ENCODE peak calls at places on chromosomes 2 and 18, in ten cellular contexts. W, V, L, A, B, M, O, D, C and H are unnamed samples.

GRCh38 chr2:168138369-168138768 is 109.0 kb downstream of the STK39 start:
- DNase-seq in W (no peak), V (no peak), L (no peak), A (no peak), B (no peak), M (no peak), O (no peak), D (no peak), C (peak; percentile 55), H (no peak)

GRCh38 chr2:17208511-17208910 is 309.7 kb downstream of the RAD51AP2 start:
- DNase-seq in W (no peak), V (no peak), L (peak; percentile 18), A (no peak), B (peak; percentile 60), M (no peak), O (no peak), D (no peak), C (no peak), H (no peak)

GRCh38 chr2:146489386-146489785 is 1355.4 kb upstream of the ACVR2A start:
- DNase-seq in W (no peak), V (no peak), L (no peak), A (no peak), B (peak; percentile 9), M (no peak), O (no peak), D (no peak), C (no peak), H (no peak)

GRCh38 chr2:237473474-237474453 is 13.3 kb upstream of the MLPH start:
- DNase-seq in W (peak; percentile 7), V (peak; percentile 71), L (peak; percentile 67), A (no peak), B (peak; percentile 92), M (no peak), O (no peak), D (no peak), C (peak; percentile 73), H (no peak)

GRCh38 chr18:13725566-13726227 is 661 bp downstream of the FAM210A start:
- DNase-seq in W (peak; percentile 13), V (no peak), L (peak; percentile 2), A (peak; percentile 25), B (peak; percentile 13), M (peak; percentile 1), O (no peak), D (peak; percentile 80), C (peak; percentile 10), H (no peak)

GRCh38 chr2:68110102-68110501 is 47.3 kb upstream of the C1D start:
- DNase-seq in W (peak; percentile 0), V (no peak), L (no peak), A (peak; percentile 41), B (no peak), M (peak; percentile 43), O (peak; percentile 6), D (no peak), C (no peak), H (no peak)

GRCh38 chr2:150610670-150611279 is 123.3 kb upstream of the RND3 start:
- DNase-seq in W (no peak), V (no peak), L (peak; percentile 69), A (peak; percentile 51), B (peak; percentile 73), M (peak; percentile 72), O (peak; percentile 37), D (peak; percentile 52), C (peak; percentile 56), H (no peak)

GRCh38 chr2:159661286-159661685 is 44.9 kb upstream of the BAZ2B start:
- DNase-seq in W (no peak), V (no peak), L (peak; percentile 59), A (no peak), B (peak; percentile 6), M (no peak), O (no peak), D (no peak), C (peak; percentile 41), H (no peak)

GRCh38 chr2:223465793-223466192 is 136.4 kb downstream of the SCG2 start:
- DNase-seq in W (no peak), V (peak; percentile 92), L (peak; percentile 96), A (no peak), B (peak; percentile 98), M (peak; percentile 72), O (peak; percentile 52), D (no peak), C (peak; percentile 99), H (peak; percentile 83)

GRCh38 chr2:33458248-33458819 is 18.1 kb upstream of the RASGRP3 start:
- DNase-seq in W (no peak), V (no peak), L (no peak), A (no peak), B (no peak), M (no peak), O (no peak), D (no peak), C (no peak), H (no peak)

GRCh38 chr2:216692636-216693413 is 2.5 kb downstream of the IGFBP5 start:
- DNase-seq in W (peak; percentile 71), V (peak; percentile 91), L (peak; percentile 81), A (peak; percentile 72), B (peak; percentile 85), M (peak; percentile 56), O (peak; percentile 95), D (peak; percentile 27), C (peak; percentile 84), H (peak; percentile 66)

GRCh38 chr2:216693414-216694100 is 1.8 kb downstream of the IGFBP5 start:
- DNase-seq in W (no peak), V (no peak), L (no peak), A (no peak), B (peak; percentile 44), M (no peak), O (no peak), D (no peak), C (no peak), H (no peak)

GRCh38 chr2:216689397-216689796 is 6.0 kb downstream of the IGFBP5 start:
- DNase-seq in W (no peak), V (no peak), L (no peak), A (no peak), B (no peak), M (no peak), O (no peak), D (no peak), C (no peak), H (no peak)

GRCh38 chr2:216690451-216691209 is 4.7 kb downstream of the IGFBP5 start:
- DNase-seq in W (no peak), V (peak; percentile 85), L (peak; percentile 66), A (no peak), B (peak; percentile 77), M (no peak), O (peak; percentile 44), D (no peak), C (peak; percentile 84), H (no peak)

GRCh38 chr2:216691210-216691741 is 4.1 kb downstream of the IGFBP5 start:
- DNase-seq in W (peak; percentile 61), V (peak; percentile 92), L (peak; percentile 76), A (peak; percentile 19), B (peak; percentile 91), M (no peak), O (peak; percentile 96), D (no peak), C (peak; percentile 81), H (no peak)
- H3K27ac ChIP-seq in W (no peak overlapping the region), V (peak overlapping the region; percentile 78), L (peak overlapping the region; percentile 83), A (no peak overlapping the region), B (peak overlapping the region; percentile 4), M (no peak overlapping the region), O (peak overlapping the region; percentile 94), D (no peak overlapping the region), C (peak overlapping the region; percentile 81), H (peak overlapping the region; percentile 68)

GRCh38 chr2:201430839-201431238 is 20.4 kb downstream of the TRAK2 start:
- DNase-seq in W (no peak), V (no peak), L (no peak), A (no peak), B (no peak), M (no peak), O (no peak), D (no peak), C (no peak), H (no peak)

GRCh38 chr2:201436141-201436540 is 15.1 kb downstream of the TRAK2 start:
- DNase-seq in W (no peak), V (no peak), L (no peak), A (no peak), B (no peak), M (no peak), O (no peak), D (no peak), C (no peak), H (no peak)

GRCh38 chr2:201433389-201433995 is 17.8 kb downstream of the TRAK2 start:
- DNase-seq in W (no peak), V (no peak), L (no peak), A (no peak), B (no peak), M (no peak), O (peak; percentile 59), D (peak; percentile 64), C (no peak), H (no peak)

GRCh38 chr2:201432038-201432437 is 19.2 kb downstream of the TRAK2 start:
- DNase-seq in W (peak; percentile 60), V (no peak), L (peak; percentile 64), A (no peak), B (peak; percentile 44), M (peak; percentile 16), O (no peak), D (peak; percentile 7), C (peak; percentile 22), H (no peak)

GRCh38 chr2:201432551-201433388 is 18.5 kb downstream of the TRAK2 start:
- DNase-seq in W (no peak), V (no peak), L (peak; percentile 66), A (no peak), B (peak; percentile 43), M (no peak), O (peak; percentile 15), D (no peak), C (peak; percentile 80), H (no peak)
- H3K4me3 ChIP-seq in W (no peak overlapping the region), V (no peak overlapping the region), L (no peak overlapping the region), A (no peak overlapping the region), B (peak overlapping the region; percentile 30), M (no peak overlapping the region), O (no peak overlapping the region), D (no peak overlapping the region), C (no peak overlapping the region), H (no peak overlapping the region)

GRCh38 chr2:196214156-196214555 is 42.8 kb upstream of the STK17B start:
- DNase-seq in W (no peak), V (no peak), L (no peak), A (no peak), B (no peak), M (no peak), O (no peak), D (no peak), C (no peak), H (no peak)
- H3K4me1 ChIP-seq in W (peaks cover 57% of the 10 kb centered on the region), V (no peaks in the 10 kb centered on the region), L (no peaks in the 10 kb centered on the region), A (peaks cover 45% of the 10 kb centered on the region), B (peaks cover 3% of the 10 kb centered on the region), M (no peaks in the 10 kb centered on the region), O (no peaks in the 10 kb centered on the region), D (no peaks in the 10 kb centered on the region), C (no peaks in the 10 kb centered on the region), H (no peaks in the 10 kb centered on the region)

GRCh38 chr2:71466301-71467179 is 13.2 kb downstream of the DYSF start:
- DNase-seq in W (no peak), V (peak; percentile 63), L (no peak), A (no peak), B (peak; percentile 46), M (peak; percentile 41), O (peak; percentile 32), D (peak; percentile 18), C (no peak), H (peak; percentile 56)
- H3K27ac ChIP-seq in W (no peak overlapping the region), V (no peak overlapping the region), L (no peak overlapping the region), A (no peak overlapping the region), B (peak overlapping the region; percentile 28), M (peak overlapping the region; percentile 79), O (no peak overlapping the region), D (no peak overlapping the region), C (no peak overlapping the region), H (no peak overlapping the region)